ENCODE peak calls at places on chromosomes 7 and 10, in six cellular contexts. One of them, this sample, is unnamed.

GRCh38 chr7:47266131-47266706 is 315.7 kb downstream of the TNS3 start:
- DNase-seq in mesenchymal stem cell: peak; percentile 83
- DNase-seq in H1: peak; percentile 82
- DNase-seq in IMR-90: peak; percentile 68
- DNase-seq in H9: peak; percentile 68
- DNase-seq in neuronal stem cell: peak; percentile 60
- DNase-seq in this sample: peak; percentile 70

GRCh38 chr7:43625453-43625852 is 42.5 kb downstream of the STK17A start:
- DNase-seq in mesenchymal stem cell: peak; percentile 26
- DNase-seq in H1: no peak
- DNase-seq in H9: no peak
- DNase-seq in IMR-90: no peak
- DNase-seq in neuronal stem cell: no peak
- DNase-seq in this sample: no peak

GRCh38 chr10:102384053-102384452 is 11.5 kb upstream of the NFKB2 start:
- DNase-seq in IMR-90: no peak
- DNase-seq in H9: peak; percentile 69
- DNase-seq in neuronal stem cell: no peak
- DNase-seq in mesenchymal stem cell: peak; percentile 21
- DNase-seq in H1: peak; percentile 63
- DNase-seq in this sample: peak; percentile 50

GRCh38 chr7:41760293-41760692 is 57.4 kb upstream of the INHBA start:
- DNase-seq in IMR-90: peak; percentile 19
- DNase-seq in H9: no peak
- DNase-seq in H1: no peak
- DNase-seq in mesenchymal stem cell: no peak
- DNase-seq in neuronal stem cell: no peak
- DNase-seq in this sample: peak; percentile 83

GRCh38 chr10:24247841-24248240 is 38.9 kb downstream of the KIAA1217 start:
- DNase-seq in IMR-90: no peak
- DNase-seq in H1: no peak
- DNase-seq in mesenchymal stem cell: no peak
- DNase-seq in H9: no peak
- DNase-seq in neuronal stem cell: no peak
- DNase-seq in this sample: peak; percentile 47

GRCh38 chr7:152336754-152337368 is 98.9 kb downstream of the KMT2C start:
- DNase-seq in mesenchymal stem cell: peak; percentile 58
- DNase-seq in IMR-90: peak; percentile 48
- DNase-seq in H1: no peak
- DNase-seq in H9: peak; percentile 38
- DNase-seq in neuronal stem cell: peak; percentile 6
- DNase-seq in this sample: no peak

GRCh38 chr7:32299133-32299702 is 191.0 kb downstream of the LSM5 start:
- DNase-seq in mesenchymal stem cell: peak; percentile 1
- DNase-seq in IMR-90: no peak
- DNase-seq in H1: peak; percentile 81
- DNase-seq in H9: peak; percentile 73
- DNase-seq in neuronal stem cell: peak; percentile 32
- DNase-seq in this sample: no peak

GRCh38 chr7:30654296-30655090 is 27.8 kb downstream of the CRHR2 start:
- DNase-seq in H1: no peak
- DNase-seq in neuronal stem cell: no peak
- DNase-seq in IMR-90: no peak
- DNase-seq in H9: no peak
- DNase-seq in mesenchymal stem cell: no peak
- DNase-seq in this sample: no peak

GRCh38 chr10:94403823-94404228 is 1.5 kb downstream of the TBC1D12 start:
- DNase-seq in mesenchymal stem cell: no peak
- DNase-seq in H9: no peak
- DNase-seq in H1: no peak
- DNase-seq in neuronal stem cell: no peak
- DNase-seq in IMR-90: no peak
- DNase-seq in this sample: peak; percentile 92

GRCh38 chr7:144534196-144534595 is 130.7 kb upstream of the NOBOX start:
- DNase-seq in H9: no peak
- DNase-seq in mesenchymal stem cell: no peak
- DNase-seq in IMR-90: no peak
- DNase-seq in neuronal stem cell: no peak
- DNase-seq in H1: no peak
- DNase-seq in this sample: no peak

GRCh38 chr10:77504870-77505257 is 132.7 kb downstream of the KCNMA1 start:
- DNase-seq in neuronal stem cell: no peak
- DNase-seq in mesenchymal stem cell: peak; percentile 57
- DNase-seq in H9: no peak
- DNase-seq in IMR-90: peak; percentile 56
- DNase-seq in H1: no peak
- DNase-seq in this sample: peak; percentile 92

GRCh38 chr10:119608316-119609155 is 11.8 kb upstream of the TIAL1 start:
- DNase-seq in H9: peak; percentile 55
- DNase-seq in IMR-90: peak; percentile 35
- DNase-seq in mesenchymal stem cell: peak; percentile 37
- DNase-seq in neuronal stem cell: no peak
- DNase-seq in H1: peak; percentile 64
- DNase-seq in this sample: peak; percentile 64

GRCh38 chr7:95718556-95719410 is 53.6 kb upstream of the DYNC1I1 start:
- DNase-seq in H9: no peak
- DNase-seq in H1: no peak
- DNase-seq in neuronal stem cell: no peak
- DNase-seq in mesenchymal stem cell: peak; percentile 38
- DNase-seq in IMR-90: peak; percentile 6
- DNase-seq in this sample: no peak

GRCh38 chr10:14185501-14186045 is 145.2 kb downstream of the FRMD4A start:
- DNase-seq in neuronal stem cell: peak; percentile 62
- DNase-seq in IMR-90: peak; percentile 90
- DNase-seq in mesenchymal stem cell: peak; percentile 92
- DNase-seq in H1: peak; percentile 64
- DNase-seq in H9: peak; percentile 93
- DNase-seq in this sample: peak; percentile 91

GRCh38 chr10:127940866-127941640 is 34.1 kb downstream of the PTPRE start:
- DNase-seq in H9: no peak
- DNase-seq in H1: no peak
- DNase-seq in mesenchymal stem cell: no peak
- DNase-seq in IMR-90: no peak
- DNase-seq in neuronal stem cell: no peak
- DNase-seq in this sample: no peak

GRCh38 chr10:52609601-52610240 is 162.9 kb downstream of the MBL2 start:
- DNase-seq in mesenchymal stem cell: no peak
- DNase-seq in neuronal stem cell: no peak
- DNase-seq in H1: no peak
- DNase-seq in IMR-90: no peak
- DNase-seq in H9: no peak
- DNase-seq in this sample: no peak

GRCh38 chr10:43929122-43929521 is 280.4 kb upstream of the ZNF32 start:
- DNase-seq in mesenchymal stem cell: no peak
- DNase-seq in H1: no peak
- DNase-seq in neuronal stem cell: no peak
- DNase-seq in H9: no peak
- DNase-seq in IMR-90: no peak
- DNase-seq in this sample: no peak

GRCh38 chr7:22574756-22575517 is 74.9 kb upstream of the STEAP1B start:
- DNase-seq in H9: no peak
- DNase-seq in mesenchymal stem cell: no peak
- DNase-seq in neuronal stem cell: no peak
- DNase-seq in H1: no peak
- DNase-seq in IMR-90: no peak
- DNase-seq in this sample: peak; percentile 57

GRCh38 chr7:126723966-126724544 is 528.7 kb downstream of the GRM8 start:
- DNase-seq in mesenchymal stem cell: no peak
- DNase-seq in H9: no peak
- DNase-seq in neuronal stem cell: no peak
- DNase-seq in IMR-90: no peak
- DNase-seq in H1: no peak
- DNase-seq in this sample: no peak

GRCh38 chr7:36567699-36568436 is 156.4 kb downstream of the AOAH start:
- DNase-seq in IMR-90: no peak
- DNase-seq in mesenchymal stem cell: no peak
- DNase-seq in H1: no peak
- DNase-seq in H9: no peak
- DNase-seq in neuronal stem cell: no peak
- DNase-seq in this sample: no peak

GRCh38 chr7:4226166-4226857 is 455.8 kb upstream of the FOXK1 start:
- DNase-seq in neuronal stem cell: no peak
- DNase-seq in IMR-90: no peak
- DNase-seq in H1: peak; percentile 70
- DNase-seq in mesenchymal stem cell: no peak
- DNase-seq in H9: peak; percentile 74
- DNase-seq in this sample: peak; percentile 78

GRCh38 chr7:99244942-99245341 is 27.7 kb upstream of the MYH16 start:
- DNase-seq in H1: no peak
- DNase-seq in IMR-90: peak; percentile 67
- DNase-seq in mesenchymal stem cell: no peak
- DNase-seq in H9: no peak
- DNase-seq in neuronal stem cell: no peak
- DNase-seq in this sample: no peak

GRCh38 chr7:97118306-97118917 is 914 bp downstream of the SDHAF3 start:
- DNase-seq in mesenchymal stem cell: peak; percentile 22
- DNase-seq in H9: no peak
- DNase-seq in IMR-90: no peak
- DNase-seq in neuronal stem cell: no peak
- DNase-seq in H1: no peak
- DNase-seq in this sample: no peak

DNA sequence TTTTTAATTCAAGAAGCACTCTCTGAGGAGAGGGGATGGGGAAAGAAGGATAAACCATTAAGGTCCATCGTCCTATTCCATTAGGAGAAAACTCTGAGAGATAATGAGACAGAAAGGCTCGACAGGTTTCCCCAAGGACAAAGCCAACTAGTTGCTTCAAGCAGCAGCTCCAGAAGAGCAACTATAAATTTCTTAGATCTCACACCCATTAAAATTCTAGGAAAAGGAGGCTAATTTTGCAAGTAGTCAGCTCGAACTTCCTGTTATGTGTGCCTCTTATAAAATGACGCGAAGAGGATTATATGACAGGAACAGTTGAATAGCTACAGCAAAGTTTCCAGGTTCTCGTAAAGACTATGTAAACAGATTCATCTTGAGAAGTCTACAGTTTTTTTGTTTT is 52.0 kb upstream of the ST8SIA6 start:
- DNase-seq in mesenchymal stem cell: no peak
- DNase-seq in H9: no peak
- DNase-seq in IMR-90: no peak
- DNase-seq in neuronal stem cell: no peak
- DNase-seq in H1: no peak
- DNase-seq in this sample: no peak
- H3K14ac ChIP-seq in mesenchymal stem cell: no peak overlapping the region
- H3K14ac ChIP-seq in H9: no peak overlapping the region
- H3K14ac ChIP-seq in IMR-90: peak overlapping the region; percentile 44
- H3K14ac ChIP-seq in neuronal stem cell: no peak overlapping the region
- H3K14ac ChIP-seq in H1: no peak overlapping the region
- H3K14ac ChIP-seq in this sample: no peak overlapping the region

GRCh38 chr10:92381543-92381954 is 90.6 kb downstream of the MARCHF5 start:
- DNase-seq in neuronal stem cell: no peak
- DNase-seq in mesenchymal stem cell: no peak
- DNase-seq in IMR-90: no peak
- DNase-seq in H1: no peak
- DNase-seq in H9: no peak
- DNase-seq in this sample: peak; percentile 51
- H3K14ac ChIP-seq in neuronal stem cell: no peak overlapping the region
- H3K14ac ChIP-seq in mesenchymal stem cell: no peak overlapping the region
- H3K14ac ChIP-seq in IMR-90: no peak overlapping the region
- H3K14ac ChIP-seq in H1: no peak overlapping the region
- H3K14ac ChIP-seq in H9: no peak overlapping the region
- H3K14ac ChIP-seq in this sample: no peak overlapping the region

GRCh38 chr10:33134011-33134751 is 176.2 kb upstream of the ITGB1 start:
- DNase-seq in H9: no peak
- DNase-seq in neuronal stem cell: no peak
- DNase-seq in H1: no peak
- DNase-seq in mesenchymal stem cell: peak; percentile 85
- DNase-seq in IMR-90: peak; percentile 88
- DNase-seq in this sample: peak; percentile 71

GRCh38 chr10:33137356-33138007 is 179.5 kb upstream of the ITGB1 start:
- DNase-seq in H1: no peak
- DNase-seq in neuronal stem cell: no peak
- DNase-seq in IMR-90: no peak
- DNase-seq in H9: no peak
- DNase-seq in mesenchymal stem cell: no peak
- DNase-seq in this sample: no peak

GRCh38 chr10:33136781-33137180 is 178.8 kb upstream of the ITGB1 start:
- DNase-seq in H9: no peak
- DNase-seq in IMR-90: peak; percentile 78
- DNase-seq in H1: no peak
- DNase-seq in mesenchymal stem cell: peak; percentile 45
- DNase-seq in neuronal stem cell: no peak
- DNase-seq in this sample: peak; percentile 28

GRCh38 chr10:33133557-33133956 is 175.5 kb upstream of the ITGB1 start:
- DNase-seq in neuronal stem cell: no peak
- DNase-seq in mesenchymal stem cell: no peak
- DNase-seq in H9: no peak
- DNase-seq in H1: no peak
- DNase-seq in IMR-90: no peak
- DNase-seq in this sample: no peak

DNA sequence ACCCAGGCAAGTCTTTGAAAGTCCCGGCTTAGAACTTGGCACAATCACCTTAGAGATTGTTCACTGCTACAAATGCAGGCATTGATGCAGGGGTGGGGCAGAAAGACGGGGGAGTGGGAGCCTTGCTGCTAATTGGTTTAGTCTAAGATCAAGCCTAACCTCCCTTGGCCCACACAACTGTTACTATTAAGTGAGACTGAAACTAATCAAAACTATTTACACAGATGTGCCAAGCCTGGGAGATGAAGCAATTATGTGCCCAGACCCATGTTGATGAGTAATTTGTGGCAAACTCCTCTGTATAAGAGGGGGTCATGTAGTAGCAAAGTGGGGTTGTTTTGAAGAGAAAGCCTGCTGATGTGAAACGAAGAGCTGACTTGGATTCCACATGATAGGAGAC is 178.2 kb upstream of the ITGB1 start:
- DNase-seq in H1: no peak
- DNase-seq in H9: no peak
- DNase-seq in mesenchymal stem cell: peak; percentile 24
- DNase-seq in IMR-90: peak; percentile 77
- DNase-seq in neuronal stem cell: no peak
- DNase-seq in this sample: no peak
- H3K14ac ChIP-seq in H1: no peak overlapping the region
- H3K14ac ChIP-seq in H9: no peak overlapping the region
- H3K14ac ChIP-seq in mesenchymal stem cell: no peak overlapping the region
- H3K14ac ChIP-seq in IMR-90: peak overlapping the region; percentile 62
- H3K14ac ChIP-seq in neuronal stem cell: no peak overlapping the region
- H3K14ac ChIP-seq in this sample: no peak overlapping the region

GRCh38 chr10:58513189-58514101 is 773 bp downstream of the BICC1 start:
- DNase-seq in H9: peak; percentile 39
- DNase-seq in neuronal stem cell: peak; percentile 41
- DNase-seq in H1: peak; percentile 68
- DNase-seq in mesenchymal stem cell: peak; percentile 62
- DNase-seq in IMR-90: peak; percentile 84
- DNase-seq in this sample: no peak

GRCh38 chr10:58512470-58513188 is at the start of gene BICC1:
- DNase-seq in neuronal stem cell: peak; percentile 48
- DNase-seq in IMR-90: peak; percentile 38
- DNase-seq in mesenchymal stem cell: peak; percentile 45
- DNase-seq in H9: peak; percentile 42
- DNase-seq in H1: no peak
- DNase-seq in this sample: peak; percentile 26

GRCh38 chr10:58516118-58516517 is 3.4 kb downstream of the BICC1 start:
- DNase-seq in mesenchymal stem cell: no peak
- DNase-seq in H9: no peak
- DNase-seq in IMR-90: no peak
- DNase-seq in neuronal stem cell: no peak
- DNase-seq in H1: no peak
- DNase-seq in this sample: no peak

GRCh38 chr10:58515296-58515956 is 2.8 kb downstream of the BICC1 start:
- DNase-seq in IMR-90: no peak
- DNase-seq in H1: no peak
- DNase-seq in H9: no peak
- DNase-seq in mesenchymal stem cell: no peak
- DNase-seq in neuronal stem cell: no peak
- DNase-seq in this sample: no peak

GRCh38 chr10:58514102-58514472 is 1.4 kb downstream of the BICC1 start:
- DNase-seq in neuronal stem cell: no peak
- DNase-seq in H9: no peak
- DNase-seq in IMR-90: no peak
- DNase-seq in H1: no peak
- DNase-seq in mesenchymal stem cell: no peak
- DNase-seq in this sample: no peak
- H3K14ac ChIP-seq in neuronal stem cell: no peak overlapping the region
- H3K14ac ChIP-seq in H9: no peak overlapping the region
- H3K14ac ChIP-seq in IMR-90: peak overlapping the region; percentile 3
- H3K14ac ChIP-seq in H1: no peak overlapping the region
- H3K14ac ChIP-seq in mesenchymal stem cell: no peak overlapping the region
- H3K14ac ChIP-seq in this sample: no peak overlapping the region